ENCODE peak calls at places on chromosomes 13 and 19, in five cellular contexts. U, H, O, E and V are unnamed samples.

GRCh38 chr13:41456768-41457588 is at the start of gene RGCC:
- DNase-seq in E (peak), O (peak), H (peak), U (peak), V (peak)

GRCh38 chr13:58882556-58882955 is 1251.0 kb downstream of the PCDH17 start:
- DNase-seq in E (no peak), O (no peak), H (no peak), U (no peak), V (no peak)

GRCh38 chr19:27746691-27747380 is 1466.1 kb downstream of the UQCRFS1 start:
- DNase-seq in E (peak), U (peak), H (peak), O (no peak), V (peak)

GRCh38 chr13:29496241-29496712 is 99.2 kb downstream of the SLC7A1 start:
- DNase-seq in O (no peak), E (peak), U (no peak), H (peak), V (peak)

GRCh38 chr19:1911995-1912394 is 6.8 kb downstream of the ADAT3 start:
- DNase-seq in H (no peak), U (no peak), O (no peak), E (peak), V (no peak)

GRCh38 chr13:39329182-39329639 is 273.8 kb downstream of the LHFPL6 start:
- DNase-seq in H (no peak), O (peak), U (peak), E (no peak), V (no peak)

GRCh38 chr19:15897026-15897737 is 692 bp downstream of the CYP4F2 start:
- DNase-seq in U (no peak), O (no peak), E (no peak), H (no peak), V (no peak)

GRCh38 chr19:19105365-19106060 is 32.8 kb downstream of the TMEM161A start:
- DNase-seq in H (no peak), O (peak), U (peak), E (peak), V (peak)

GRCh38 chr19:28067882-28068281 is 1145.1 kb downstream of the UQCRFS1 start:
- DNase-seq in O (no peak), H (no peak), E (no peak), U (peak), V (no peak)

GRCh38 chr13:73952683-73953082 is 181.5 kb downstream of the KLF12 start:
- DNase-seq in H (no peak), O (no peak), E (no peak), U (peak), V (no peak)

GRCh38 chr13:27917121-27917947 is 2.5 kb upstream of the PDX1 start:
- DNase-seq in O (no peak), E (no peak), H (no peak), U (no peak), V (no peak)

GRCh38 chr13:80972857-80973478 is 632.0 kb upstream of the SPRY2 start:
- DNase-seq in U (no peak), O (no peak), H (no peak), E (no peak), V (no peak)

GRCh38 chr19:6856749-6857372 is 30.5 kb upstream of the ADGRE1 start:
- DNase-seq in O (no peak), E (no peak), U (no peak), H (no peak), V (no peak)

GRCh38 chr19:1745589-1746031 is 7.7 kb upstream of the ONECUT3 start:
- DNase-seq in O (no peak), E (no peak), U (no peak), H (no peak), V (peak)

GRCh38 chr13:72763411-72763810 is 18.3 kb downstream of the DIS3 start:
- DNase-seq in U (peak), H (no peak), E (no peak), O (no peak), V (no peak)

GRCh38 chr19:15199652-15200574 is 882 bp downstream of the NOTCH3 start:
- DNase-seq in E (no peak), H (no peak), U (peak), O (peak), V (peak)

GRCh38 chr19:49441210-49441959 is at the start of gene SLC17A7:
- DNase-seq in O (peak), U (no peak), E (no peak), H (peak), V (no peak)

GRCh38 chr19:50051964-50052363 is 26.2 kb downstream of the ZNF473 start:
- DNase-seq in E (no peak), O (no peak), U (no peak), H (no peak), V (no peak)

GRCh38 chr19:995051-995827 is 5.0 kb upstream of the GRIN3B start:
- DNase-seq in O (no peak), H (no peak), U (peak), E (no peak), V (no peak)

GRCh38 chr19:43777163-43777700 is 3.5 kb downstream of the KCNN4 start:
- DNase-seq in H (no peak), U (peak), E (no peak), O (peak), V (no peak)

GRCh38 chr19:2332341-2333026 is 4.0 kb downstream of the SPPL2B start:
- DNase-seq in O (no peak), E (no peak), U (no peak), H (no peak), V (no peak)

GRCh38 chr19:460877-461609 is at the start of gene SHC2:
- DNase-seq in E (peak), O (peak), H (no peak), U (no peak), V (no peak)

GRCh38 chr19:33177417-33177976 is 16.6 kb upstream of the LRP3 start:
- DNase-seq in H (no peak), O (peak), U (no peak), E (no peak), V (no peak)

GRCh38 chr13:35534343-35534742 is 57.9 kb upstream of the MAB21L1 start:
- DNase-seq in H (no peak), U (no peak), O (no peak), E (no peak), V (no peak)

GRCh38 chr19:58361900-58362271 is 665 bp downstream of the ZNF497 start:
- DNase-seq in E (peak), U (no peak), H (peak), O (peak), V (no peak)

GRCh38 chr19:46602392-46603194 is 1.5 kb downstream of the CALM3 start:
- DNase-seq in U (no peak), O (peak), E (no peak), H (peak), V (no peak)

GRCh38 chr13:110592670-110593069 is 22.7 kb upstream of the NAXD start:
- DNase-seq in E (no peak), H (no peak), O (no peak), U (peak), V (peak)

GRCh38 chr19:51640371-51640770 is 6.3 kb downstream of the SIGLEC14 start:
- DNase-seq in H (no peak), E (no peak), U (no peak), O (no peak), V (no peak)

GRCh38 chr19:1884291-1884718 is 991 bp downstream of the ABHD17A start:
- DNase-seq in U (no peak), O (no peak), H (no peak), E (no peak), V (peak)

GRCh38 chr19:3508771-3509535 is 2.8 kb downstream of the FZR1 start:
- DNase-seq in E (no peak), O (no peak), H (no peak), U (peak), V (no peak)

GRCh38 chr13:73945871-73946270 is 188.3 kb downstream of the KLF12 start:
- DNase-seq in H (peak), E (no peak), O (no peak), U (peak), V (no peak)

GRCh38 chr13:31910633-31911032 is 120.9 kb upstream of the FRY start:
- DNase-seq in H (no peak), O (no peak), E (no peak), U (no peak), V (no peak)

GRCh38 chr19:8607386-8607785 is 3.1 kb downstream of the ADAMTS10 start:
- DNase-seq in O (no peak), H (peak), E (no peak), U (peak), V (no peak)

GRCh38 chr19:5985098-5985783 is 7.3 kb upstream of the RANBP3 start:
- DNase-seq in E (no peak), U (peak), O (peak), H (no peak), V (peak)

GRCh38 chr13:20114066-20114465 is 46.8 kb downstream of the GJA3 start:
- DNase-seq in U (no peak), E (no peak), H (no peak), O (no peak), V (no peak)

GRCh38 chr13:44765076-44765475 is 188.9 kb upstream of the TSC22D1 start:
- DNase-seq in H (no peak), U (no peak), E (no peak), O (peak), V (no peak)

GRCh38 chr13:37175996-37176395 is 70.5 kb upstream of the CSNK1A1L start:
- DNase-seq in O (peak), E (no peak), U (peak), H (no peak), V (peak)

GRCh38 chr13:44169018-44169909 is 204.4 kb upstream of the SERP2 start:
- DNase-seq in H (no peak), O (no peak), E (no peak), U (no peak), V (no peak)

GRCh38 chr13:30792257-30793000 is 57.1 kb downstream of the ALOX5AP start:
- DNase-seq in H (peak), E (peak), O (peak), U (peak), V (peak)
- TF ChIP-seq CTCF in H (no peak), E (no peak), O (peak), U (peak), V (peak)

DNA sequence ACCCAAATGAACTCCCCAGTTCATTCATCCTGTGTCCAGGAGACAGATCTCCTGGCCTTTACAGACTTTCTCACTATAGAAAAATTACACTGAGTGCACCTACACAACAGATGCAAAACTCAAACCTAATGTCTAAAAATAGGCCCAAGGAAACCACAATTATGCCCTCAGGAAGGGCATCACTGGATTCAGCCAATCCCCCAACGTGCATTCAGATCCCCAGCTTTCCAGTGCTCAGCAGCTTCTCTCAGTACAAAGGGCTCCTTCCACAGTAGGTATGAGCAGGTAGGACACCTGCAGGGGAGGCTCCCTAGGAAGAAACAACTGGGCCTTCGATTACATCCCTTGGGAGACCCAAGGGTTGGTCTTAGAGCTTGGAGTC is 2.1 kb downstream of the ZNF709 start:
- DNase-seq in E (no peak), O (no peak), U (peak), H (no peak), V (no peak)
- H3K4me3 ChIP-seq in E (no peak), O (no peak), U (no peak), H (no peak), V (no peak)

GRCh38 chr13:53250272-53250875 is 221.8 kb downstream of the OLFM4 start:
- DNase-seq in U (peak), H (no peak), E (no peak), O (peak), V (peak)
- TF ChIP-seq CTCF in U (peak), H (no peak), E (peak), O (peak), V (peak)

DNA sequence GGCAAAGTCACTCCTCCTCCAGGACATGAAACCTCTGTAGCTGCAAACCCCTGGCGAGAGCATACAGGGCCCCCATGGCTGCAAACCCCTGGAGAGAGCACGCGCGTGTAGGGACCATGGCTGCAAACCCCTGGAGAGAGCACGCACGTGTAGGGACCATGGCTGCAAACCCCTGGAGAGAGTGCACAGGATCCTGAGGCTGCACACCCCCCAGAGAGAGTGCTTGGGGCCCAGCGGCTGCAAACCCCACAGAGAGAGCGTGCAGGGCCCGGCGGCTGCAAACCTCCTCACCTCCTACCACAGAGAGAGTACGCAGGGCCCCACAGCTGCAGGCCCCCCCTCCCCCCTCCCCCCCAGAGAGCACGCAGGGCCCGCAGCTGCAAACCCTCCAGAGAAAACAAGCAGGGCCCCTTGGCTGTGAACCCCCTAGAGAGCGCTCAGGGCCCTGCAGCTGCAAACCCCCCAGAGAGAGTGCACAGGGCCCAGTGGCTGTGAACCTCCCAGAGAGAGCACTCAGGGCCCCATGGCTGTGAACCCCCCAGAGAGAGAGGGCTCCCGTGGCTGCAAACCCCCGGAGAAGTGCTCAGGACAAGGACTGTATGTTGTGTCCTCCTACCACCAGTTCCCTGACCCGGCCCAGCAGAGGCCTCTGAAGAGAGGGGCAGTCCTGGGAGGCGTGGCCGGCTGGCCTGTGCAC is 7.3 kb downstream of the ADPRHL1 start:
- DNase-seq in U (no peak), H (peak), O (no peak), E (no peak), V (no peak)
- H3K4me3 ChIP-seq in U (no peak), H (no peak), O (no peak), E (no peak), V (no peak)

DNA sequence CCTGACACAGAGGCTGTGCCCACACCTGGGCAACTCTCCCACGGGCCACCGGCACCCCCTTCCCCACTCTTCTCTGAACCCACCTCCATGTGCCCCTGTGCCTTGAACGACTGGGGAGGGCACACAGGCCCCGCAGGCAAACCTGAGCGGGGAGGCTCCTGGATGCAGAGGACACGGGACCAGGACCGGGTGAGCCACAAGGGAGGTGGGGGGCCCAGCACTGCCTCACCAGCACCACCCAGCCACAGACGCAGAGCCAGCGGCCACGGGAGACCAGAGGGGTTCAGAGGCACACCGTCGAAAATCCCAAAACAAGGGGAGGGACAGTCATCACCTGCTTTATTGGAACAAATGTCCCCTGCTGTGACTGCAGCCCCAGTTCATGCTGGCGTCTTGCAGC is 49.4 kb downstream of the STK24 start:
- DNase-seq in E (no peak), H (no peak), U (no peak), O (no peak), V (no peak)
- TF ChIP-seq CTCF in E (no peak), H (no peak), U (no peak), O (no peak), V (no peak)

DNA sequence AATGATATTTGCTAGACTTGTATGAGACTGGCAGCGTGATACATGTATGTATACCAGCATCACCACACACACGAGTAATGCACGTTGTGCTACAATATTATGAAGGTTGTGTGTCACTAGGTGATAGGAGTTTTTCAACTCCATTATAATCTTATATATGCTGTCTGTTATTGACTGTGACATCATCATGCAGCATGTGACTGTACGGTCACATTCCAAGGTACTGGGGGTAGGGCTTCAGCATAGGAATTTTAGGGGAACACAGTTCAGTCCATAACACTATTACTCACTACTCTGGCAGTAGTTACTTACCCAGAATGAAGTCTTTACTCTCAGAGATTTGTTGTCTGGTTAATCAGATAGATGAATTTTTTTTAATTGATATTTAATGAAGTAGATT is 91.1 kb downstream of the CDK8 start:
- DNase-seq in U (peak), E (no peak), O (no peak), H (no peak), V (no peak)
- H3K4me3 ChIP-seq in U (no peak), E (no peak), O (no peak), H (no peak), V (no peak)